ENCODE peak calls at places on chromosomes 2 and 18, in six cellular contexts. One of them, this sample, is unnamed.

GRCh38 chr2:102618452-102619413 is 620 bp upstream of the SLC9A2 start:
- DNase-seq in aorta: no peak
- DNase-seq in effector memory CD8-positive, alpha-beta T cell: no peak
- DNase-seq in pancreas: peak
- DNase-seq in SK-N-DZ: no peak
- DNase-seq in HCEC 1CT: peak
- DNase-seq in this sample: no peak

GRCh38 chr2:212173331-212173730 is 365.3 kb downstream of the ERBB4 start:
- DNase-seq in SK-N-DZ: no peak
- DNase-seq in pancreas: no peak
- DNase-seq in HCEC 1CT: no peak
- DNase-seq in aorta: no peak
- DNase-seq in effector memory CD8-positive, alpha-beta T cell: no peak
- DNase-seq in this sample: no peak

GRCh38 chr18:3332376-3332775 is 70.4 kb downstream of the MYL12B start:
- DNase-seq in pancreas: no peak
- DNase-seq in effector memory CD8-positive, alpha-beta T cell: no peak
- DNase-seq in HCEC 1CT: no peak
- DNase-seq in SK-N-DZ: no peak
- DNase-seq in aorta: no peak
- DNase-seq in this sample: no peak

GRCh38 chr2:46298272-46298521 is 990 bp downstream of the EPAS1 start:
- DNase-seq in pancreas: no peak
- DNase-seq in SK-N-DZ: no peak
- DNase-seq in effector memory CD8-positive, alpha-beta T cell: peak
- DNase-seq in HCEC 1CT: peak
- DNase-seq in aorta: peak
- DNase-seq in this sample: no peak

GRCh38 chr2:229419158-229419557 is 148.1 kb upstream of the PID1 start:
- DNase-seq in pancreas: no peak
- DNase-seq in aorta: no peak
- DNase-seq in effector memory CD8-positive, alpha-beta T cell: no peak
- DNase-seq in SK-N-DZ: no peak
- DNase-seq in HCEC 1CT: no peak
- DNase-seq in this sample: no peak

GRCh38 chr2:186518945-186519344 is 32.9 kb downstream of the ZC3H15 start:
- DNase-seq in SK-N-DZ: no peak
- DNase-seq in HCEC 1CT: peak
- DNase-seq in aorta: no peak
- DNase-seq in effector memory CD8-positive, alpha-beta T cell: no peak
- DNase-seq in pancreas: no peak
- DNase-seq in this sample: no peak

GRCh38 chr2:23037596-23037995 is 347.4 kb upstream of the KLHL29 start:
- DNase-seq in SK-N-DZ: no peak
- DNase-seq in aorta: no peak
- DNase-seq in HCEC 1CT: no peak
- DNase-seq in effector memory CD8-positive, alpha-beta T cell: no peak
- DNase-seq in pancreas: no peak
- DNase-seq in this sample: no peak

GRCh38 chr2:182345384-182345783 is 81.5 kb downstream of the PDE1A start:
- DNase-seq in HCEC 1CT: no peak
- DNase-seq in pancreas: no peak
- DNase-seq in aorta: no peak
- DNase-seq in SK-N-DZ: no peak
- DNase-seq in effector memory CD8-positive, alpha-beta T cell: no peak
- DNase-seq in this sample: no peak

GRCh38 chr2:65835106-65835505 is 402.7 kb upstream of the SPRED2 start:
- DNase-seq in HCEC 1CT: no peak
- DNase-seq in SK-N-DZ: no peak
- DNase-seq in effector memory CD8-positive, alpha-beta T cell: no peak
- DNase-seq in pancreas: no peak
- DNase-seq in aorta: no peak
- DNase-seq in this sample: no peak

GRCh38 chr18:64017870-64018269 is 48.0 kb downstream of the SERPINB8 start:
- DNase-seq in pancreas: no peak
- DNase-seq in SK-N-DZ: peak
- DNase-seq in aorta: no peak
- DNase-seq in effector memory CD8-positive, alpha-beta T cell: no peak
- DNase-seq in HCEC 1CT: peak
- DNase-seq in this sample: no peak

GRCh38 chr2:121722479-121722878 is 14.2 kb downstream of the NIFK start:
- DNase-seq in effector memory CD8-positive, alpha-beta T cell: no peak
- DNase-seq in aorta: no peak
- DNase-seq in HCEC 1CT: peak
- DNase-seq in pancreas: no peak
- DNase-seq in SK-N-DZ: no peak
- DNase-seq in this sample: no peak

GRCh38 chr2:54416166-54416798 is 39.8 kb upstream of the SPTBN1 start:
- DNase-seq in pancreas: no peak
- DNase-seq in aorta: no peak
- DNase-seq in effector memory CD8-positive, alpha-beta T cell: no peak
- DNase-seq in HCEC 1CT: no peak
- DNase-seq in SK-N-DZ: no peak
- DNase-seq in this sample: no peak

GRCh38 chr2:231177156-231178007 is 21.0 kb upstream of the ARMC9 start:
- DNase-seq in pancreas: no peak
- DNase-seq in HCEC 1CT: no peak
- DNase-seq in effector memory CD8-positive, alpha-beta T cell: no peak
- DNase-seq in aorta: no peak
- DNase-seq in SK-N-DZ: no peak
- DNase-seq in this sample: no peak

GRCh38 chr18:21110667-21111350 is 804 bp downstream of the ROCK1 start:
- DNase-seq in effector memory CD8-positive, alpha-beta T cell: peak
- DNase-seq in HCEC 1CT: peak
- DNase-seq in pancreas: peak
- DNase-seq in SK-N-DZ: peak
- DNase-seq in aorta: peak
- DNase-seq in this sample: peak

GRCh38 chr2:240791821-240792657 is 28.0 kb downstream of the KIF1A start:
- DNase-seq in effector memory CD8-positive, alpha-beta T cell: no peak
- DNase-seq in aorta: peak
- DNase-seq in HCEC 1CT: no peak
- DNase-seq in pancreas: no peak
- DNase-seq in SK-N-DZ: peak
- DNase-seq in this sample: no peak

GRCh38 chr2:234733093-234733489 is 218.7 kb upstream of the SH3BP4 start:
- DNase-seq in effector memory CD8-positive, alpha-beta T cell: no peak
- DNase-seq in HCEC 1CT: no peak
- DNase-seq in pancreas: no peak
- DNase-seq in SK-N-DZ: no peak
- DNase-seq in aorta: no peak
- DNase-seq in this sample: no peak

GRCh38 chr18:13524824-13525223 is 201.5 kb downstream of the FAM210A start:
- DNase-seq in aorta: no peak
- DNase-seq in HCEC 1CT: no peak
- DNase-seq in SK-N-DZ: no peak
- DNase-seq in effector memory CD8-positive, alpha-beta T cell: no peak
- DNase-seq in pancreas: no peak
- DNase-seq in this sample: no peak

GRCh38 chr2:234378440-234378839 is 118.4 kb downstream of the ARL4C start:
- DNase-seq in pancreas: no peak
- DNase-seq in aorta: no peak
- DNase-seq in HCEC 1CT: peak
- DNase-seq in effector memory CD8-positive, alpha-beta T cell: no peak
- DNase-seq in SK-N-DZ: no peak
- DNase-seq in this sample: no peak

GRCh38 chr2:222946700-222947278 is 86.0 kb downstream of the ACSL3 start:
- DNase-seq in effector memory CD8-positive, alpha-beta T cell: no peak
- DNase-seq in pancreas: no peak
- DNase-seq in SK-N-DZ: no peak
- DNase-seq in HCEC 1CT: no peak
- DNase-seq in aorta: no peak
- DNase-seq in this sample: no peak

GRCh38 chr2:187169864-187170263 is 278.2 kb downstream of the CALCRL start:
- DNase-seq in aorta: no peak
- DNase-seq in pancreas: no peak
- DNase-seq in effector memory CD8-positive, alpha-beta T cell: no peak
- DNase-seq in SK-N-DZ: no peak
- DNase-seq in HCEC 1CT: no peak
- DNase-seq in this sample: no peak

GRCh38 chr2:117936871-117937428 is 76.9 kb downstream of the CCDC93 start:
- DNase-seq in HCEC 1CT: no peak
- DNase-seq in effector memory CD8-positive, alpha-beta T cell: no peak
- DNase-seq in pancreas: no peak
- DNase-seq in SK-N-DZ: no peak
- DNase-seq in aorta: no peak
- DNase-seq in this sample: no peak

GRCh38 chr2:226066873-226067272 is 667.4 kb downstream of the NYAP2 start:
- DNase-seq in aorta: no peak
- DNase-seq in effector memory CD8-positive, alpha-beta T cell: no peak
- DNase-seq in pancreas: no peak
- DNase-seq in SK-N-DZ: no peak
- DNase-seq in HCEC 1CT: no peak
- DNase-seq in this sample: no peak

GRCh38 chr2:69545477-69545932 is 98.0 kb downstream of the AAK1 start:
- DNase-seq in aorta: no peak
- DNase-seq in SK-N-DZ: no peak
- DNase-seq in pancreas: no peak
- DNase-seq in HCEC 1CT: no peak
- DNase-seq in effector memory CD8-positive, alpha-beta T cell: no peak
- DNase-seq in this sample: no peak

GRCh38 chr2:190849774-190850173 is 30.8 kb upstream of the GLS start:
- DNase-seq in SK-N-DZ: no peak
- DNase-seq in pancreas: no peak
- DNase-seq in HCEC 1CT: peak
- DNase-seq in effector memory CD8-positive, alpha-beta T cell: no peak
- DNase-seq in aorta: peak
- DNase-seq in this sample: no peak

GRCh38 chr18:58473071-58473470 is 155.8 kb downstream of the ALPK2 start:
- DNase-seq in pancreas: no peak
- DNase-seq in SK-N-DZ: no peak
- DNase-seq in HCEC 1CT: no peak
- DNase-seq in effector memory CD8-positive, alpha-beta T cell: no peak
- DNase-seq in aorta: no peak
- DNase-seq in this sample: no peak

GRCh38 chr2:150169230-150169629 is 318.2 kb downstream of the RND3 start:
- DNase-seq in aorta: no peak
- DNase-seq in SK-N-DZ: no peak
- DNase-seq in HCEC 1CT: peak
- DNase-seq in effector memory CD8-positive, alpha-beta T cell: no peak
- DNase-seq in pancreas: peak
- DNase-seq in this sample: no peak

GRCh38 chr2:196591004-196591403 is 48.5 kb upstream of the CCDC150 start:
- DNase-seq in pancreas: no peak
- DNase-seq in aorta: no peak
- DNase-seq in SK-N-DZ: no peak
- DNase-seq in HCEC 1CT: no peak
- DNase-seq in effector memory CD8-positive, alpha-beta T cell: no peak
- DNase-seq in this sample: no peak

GRCh38 chr2:86263956-86264355 is 64.7 kb downstream of the MRPL35 start:
- DNase-seq in SK-N-DZ: no peak
- DNase-seq in pancreas: no peak
- DNase-seq in aorta: no peak
- DNase-seq in HCEC 1CT: no peak
- DNase-seq in effector memory CD8-positive, alpha-beta T cell: no peak
- DNase-seq in this sample: no peak

GRCh38 chr2:204339212-204339715 is 206.0 kb upstream of the PARD3B start:
- DNase-seq in effector memory CD8-positive, alpha-beta T cell: no peak
- DNase-seq in pancreas: no peak
- DNase-seq in HCEC 1CT: no peak
- DNase-seq in aorta: no peak
- DNase-seq in SK-N-DZ: no peak
- DNase-seq in this sample: no peak

GRCh38 chr2:143476421-143477084 is 347.3 kb downstream of the ARHGAP15 start:
- DNase-seq in HCEC 1CT: peak
- DNase-seq in SK-N-DZ: no peak
- DNase-seq in aorta: no peak
- DNase-seq in pancreas: no peak
- DNase-seq in effector memory CD8-positive, alpha-beta T cell: no peak
- DNase-seq in this sample: no peak

GRCh38 chr18:13611616-13612110 is 114.7 kb downstream of the FAM210A start:
- DNase-seq in pancreas: no peak
- DNase-seq in effector memory CD8-positive, alpha-beta T cell: no peak
- DNase-seq in SK-N-DZ: peak
- DNase-seq in HCEC 1CT: no peak
- DNase-seq in aorta: peak
- DNase-seq in this sample: no peak

GRCh38 chr2:190409616-190410015 is 1.5 kb downstream of the MFSD6 start:
- DNase-seq in SK-N-DZ: no peak
- DNase-seq in aorta: no peak
- DNase-seq in HCEC 1CT: no peak
- DNase-seq in pancreas: no peak
- DNase-seq in effector memory CD8-positive, alpha-beta T cell: no peak
- DNase-seq in this sample: no peak

GRCh38 chr2:53536583-53537361 is 230.8 kb upstream of the CHAC2 start:
- DNase-seq in pancreas: no peak
- DNase-seq in HCEC 1CT: no peak
- DNase-seq in SK-N-DZ: peak
- DNase-seq in effector memory CD8-positive, alpha-beta T cell: no peak
- DNase-seq in aorta: no peak
- DNase-seq in this sample: no peak

GRCh38 chr2:201806442-201806841 is at the start of gene CDK15:
- DNase-seq in pancreas: no peak
- DNase-seq in HCEC 1CT: peak
- DNase-seq in SK-N-DZ: no peak
- DNase-seq in aorta: no peak
- DNase-seq in effector memory CD8-positive, alpha-beta T cell: no peak
- DNase-seq in this sample: no peak

This sample was measured in effector CD8-positive, alpha-beta T cell.